ENCODE peak calls at places on chromosomes 1 and 21, in five cellular contexts. One of them, this sample, is unnamed.

GRCh38 chr1:25022361-25023189 is 92.5 kb upstream of the RUNX3 start:
- DNase-seq in GM23248: peak; percentile 98
- DNase-seq in endothelial cell: no peak
- DNase-seq in pons: peak; percentile 60
- DNase-seq in Calu3: peak; percentile 57
- DNase-seq in this sample: no peak

GRCh38 chr1:168439451-168440375 is 104.1 kb downstream of the XCL2 start:
- DNase-seq in GM23248: peak; percentile 94
- DNase-seq in endothelial cell: peak; percentile 82
- DNase-seq in pons: peak; percentile 86
- DNase-seq in Calu3: peak; percentile 88
- DNase-seq in this sample: no peak

GRCh38 chr1:205668951-205669340 is 11.4 kb downstream of the SLC45A3 start:
- DNase-seq in GM23248: no peak
- DNase-seq in endothelial cell: no peak
- DNase-seq in pons: peak; percentile 54
- DNase-seq in Calu3: no peak
- DNase-seq in this sample: no peak

GRCh38 chr21:41316641-41317392 is at the start of gene FAM3B:
- DNase-seq in GM23248: no peak
- DNase-seq in endothelial cell: peak; percentile 20
- DNase-seq in pons: no peak
- DNase-seq in Calu3: peak; percentile 26
- DNase-seq in this sample: no peak

GRCh38 chr1:16321176-16321867 is 31.0 kb downstream of the FBXO42 start:
- DNase-seq in GM23248: peak; percentile 29
- DNase-seq in endothelial cell: no peak
- DNase-seq in pons: no peak
- DNase-seq in Calu3: no peak
- DNase-seq in this sample: no peak

GRCh38 chr1:4464478-4464877 is 189.9 kb upstream of the AJAP1 start:
- DNase-seq in GM23248: no peak
- DNase-seq in endothelial cell: no peak
- DNase-seq in pons: no peak
- DNase-seq in Calu3: no peak
- DNase-seq in this sample: no peak

GRCh38 chr1:108117908-108118902 is 81.9 kb downstream of the SLC25A24 start:
- DNase-seq in GM23248: peak; percentile 82
- DNase-seq in endothelial cell: no peak
- DNase-seq in pons: no peak
- DNase-seq in Calu3: no peak
- DNase-seq in this sample: no peak

GRCh38 chr1:16174886-16175598 is 19.2 kb upstream of the EPHA2 start:
- DNase-seq in GM23248: no peak
- DNase-seq in endothelial cell: no peak
- DNase-seq in pons: no peak
- DNase-seq in Calu3: no peak
- DNase-seq in this sample: no peak

GRCh38 chr21:38351961-38352521 is 95.2 kb downstream of the KCNJ15 start:
- DNase-seq in GM23248: peak; percentile 91
- DNase-seq in endothelial cell: no peak
- DNase-seq in pons: no peak
- DNase-seq in Calu3: peak; percentile 13
- DNase-seq in this sample: no peak

GRCh38 chr1:1038694-1039093 is 18.8 kb downstream of the AGRN start:
- DNase-seq in GM23248: no peak
- DNase-seq in endothelial cell: no peak
- DNase-seq in pons: no peak
- DNase-seq in Calu3: no peak
- DNase-seq in this sample: no peak

GRCh38 chr1:233299450-233299849 is 3.9 kb upstream of the PCNX2 start:
- DNase-seq in GM23248: no peak
- DNase-seq in endothelial cell: no peak
- DNase-seq in pons: no peak
- DNase-seq in Calu3: no peak
- DNase-seq in this sample: no peak